ENCODE peak calls at places on chromosomes 12 and 14, in five cellular contexts. One of them, this sample, is unnamed.

GRCh38 chr12:48995061-48995879 is 3.9 kb downstream of the DDN start:
- DNase-seq in DMS153: peak; percentile 31
- DNase-seq in activated gamma-delta T cell treated with Interleukin-2 at 50 U/mL for 16 hours: no peak
- DNase-seq in NCI-H510A treated with DMSO at 0.1 percent for 48 hours: peak; percentile 85
- DNase-seq in SK-N-SH: peak; percentile 98
- DNase-seq in this sample: peak; percentile 39

GRCh38 chr12:108724054-108724889 is 7.0 kb downstream of the CORO1C start:
- DNase-seq in SK-N-SH: no peak
- DNase-seq in NCI-H510A treated with DMSO at 0.1 percent for 48 hours: no peak
- DNase-seq in activated gamma-delta T cell treated with Interleukin-2 at 50 U/mL for 16 hours: no peak
- DNase-seq in DMS153: no peak
- DNase-seq in this sample: no peak

GRCh38 chr14:77459072-77459723 is 1.3 kb downstream of the AHSA1 start:
- DNase-seq in NCI-H510A treated with DMSO at 0.1 percent for 48 hours: peak; percentile 32
- DNase-seq in activated gamma-delta T cell treated with Interleukin-2 at 50 U/mL for 16 hours: peak; percentile 30
- DNase-seq in DMS153: peak; percentile 18
- DNase-seq in SK-N-SH: peak; percentile 63
- DNase-seq in this sample: peak; percentile 59

GRCh38 chr12:78002878-78003277 is 172.2 kb downstream of the NAV3 start:
- DNase-seq in activated gamma-delta T cell treated with Interleukin-2 at 50 U/mL for 16 hours: no peak
- DNase-seq in NCI-H510A treated with DMSO at 0.1 percent for 48 hours: peak; percentile 56
- DNase-seq in SK-N-SH: peak; percentile 29
- DNase-seq in DMS153: no peak
- DNase-seq in this sample: peak; percentile 14

GRCh38 chr12:12804432-12804886 is 8.7 kb upstream of the DDX47 start:
- DNase-seq in activated gamma-delta T cell treated with Interleukin-2 at 50 U/mL for 16 hours: no peak
- DNase-seq in SK-N-SH: no peak
- DNase-seq in DMS153: peak; percentile 15
- DNase-seq in NCI-H510A treated with DMSO at 0.1 percent for 48 hours: no peak
- DNase-seq in this sample: no peak

GRCh38 chr12:106601031-106601430 is 18.2 kb downstream of the RFX4 start:
- DNase-seq in DMS153: no peak
- DNase-seq in activated gamma-delta T cell treated with Interleukin-2 at 50 U/mL for 16 hours: no peak
- DNase-seq in NCI-H510A treated with DMSO at 0.1 percent for 48 hours: no peak
- DNase-seq in SK-N-SH: no peak
- DNase-seq in this sample: no peak

GRCh38 chr14:68984686-68985085 is 5.6 kb upstream of the ACTN1 start:
- DNase-seq in SK-N-SH: no peak
- DNase-seq in DMS153: no peak
- DNase-seq in NCI-H510A treated with DMSO at 0.1 percent for 48 hours: no peak
- DNase-seq in activated gamma-delta T cell treated with Interleukin-2 at 50 U/mL for 16 hours: no peak
- DNase-seq in this sample: no peak

GRCh38 chr12:113472191-113473190 is 820 bp upstream of the LHX5 start:
- DNase-seq in NCI-H510A treated with DMSO at 0.1 percent for 48 hours: no peak
- DNase-seq in SK-N-SH: peak; percentile 27
- DNase-seq in activated gamma-delta T cell treated with Interleukin-2 at 50 U/mL for 16 hours: no peak
- DNase-seq in DMS153: no peak
- DNase-seq in this sample: no peak

GRCh38 chr12:121803861-121804416 is at the start of gene SETD1B:
- DNase-seq in NCI-H510A treated with DMSO at 0.1 percent for 48 hours: peak; percentile 34
- DNase-seq in activated gamma-delta T cell treated with Interleukin-2 at 50 U/mL for 16 hours: no peak
- DNase-seq in SK-N-SH: peak; percentile 65
- DNase-seq in DMS153: peak; percentile 27
- DNase-seq in this sample: peak; percentile 30